ENCODE peak calls at places on chromosomes 5 and 9, in eight cellular contexts. U is ovary; K is NCI-H1417; Y is SIG-M5; L is activated naive CD8-positive, alpha-beta T cell treated with anti-CD3 and anti-CD28 coated beads, Interleukin-2, amount 50 U/mL, for 24 hours; M is skeletal muscle cell; E is MM.1S; W is activated CD4-positive, alpha-beta T cell treated with anti-CD3 and anti-CD28 coated beads, Interleukin-2, amount 10 ng/mL, durations not matched to agents 7 days and 5 days. J is an unnamed sample.

GRCh38 chr5:107868994-107869393 is 198.3 kb upstream of the EFNA5 start:
- DNase-seq in E (no peak), Y (no peak), K (no peak), U (no peak), W (no peak), L (no peak), M (no peak), J (no peak)

GRCh38 chr9:127545196-127546124 is 66.6 kb upstream of the STXBP1 start:
- DNase-seq in U (peak), K (no peak), E (no peak), W (no peak), Y (no peak), L (no peak), M (no peak), J (no peak)

GRCh38 chr5:176180781-176181180 is 57.4 kb upstream of the SIMC1 start:
- DNase-seq in Y (no peak), M (no peak), K (no peak), U (peak), E (no peak), L (no peak), W (no peak), J (no peak)

GRCh38 chr9:78118742-78119473 is 87.3 kb upstream of the GNAQ start:
- DNase-seq in W (peak), M (peak), Y (peak), K (no peak), U (no peak), E (no peak), L (no peak), J (no peak)

GRCh38 chr5:140953234-140953633 is 13.0 kb upstream of the PCDHAC2 start:
- DNase-seq in W (no peak), K (no peak), L (no peak), U (no peak), Y (no peak), E (no peak), M (no peak), J (no peak)

GRCh38 chr5:118233601-118234000 is 754.7 kb downstream of the DTWD2 start:
- DNase-seq in E (no peak), U (no peak), M (no peak), L (no peak), W (no peak), K (no peak), Y (no peak), J (no peak)

GRCh38 chr9:103377667-103378066 is 382.5 kb downstream of the CYLC2 start:
- DNase-seq in U (no peak), K (no peak), Y (no peak), M (no peak), W (no peak), L (no peak), E (no peak), J (no peak)

GRCh38 chr5:58969253-58969652 is 386.4 kb downstream of the RAB3C start:
- DNase-seq in W (no peak), K (no peak), L (no peak), U (no peak), M (no peak), E (no peak), Y (no peak), J (no peak)

GRCh38 chr9:97907051-97907450 is 15.2 kb downstream of the TRMO start:
- DNase-seq in U (no peak), L (no peak), Y (no peak), W (peak), M (no peak), K (no peak), E (no peak), J (no peak)

GRCh38 chr9:130970052-130970451 is 31.0 kb upstream of the FIBCD1 start:
- DNase-seq in W (no peak), U (no peak), M (no peak), Y (no peak), L (no peak), K (no peak), E (no peak), J (no peak)

J was measured in T-helper 17 cell.